ENCODE peak calls at places on chromosomes 1 and 21, in five cellular contexts. B is GM23248, S is PC-3, U is GM23338, Q is OCI-LY7. D is an unnamed sample.
A peak's percentile ranks its signal among the peaks of the same experiment; 100 is the strongest.

GRCh38 chr1:9892563-9893528 is 17.2 kb downstream of the CTNNBIP1 start:
- DNase-seq in B (peak; percentile 94), S (peak; percentile 97), U (no peak), Q (no peak), D (peak; percentile 65)

GRCh38 chr1:182410620-182411273 is 10.3 kb upstream of the TEDDM1 start:
- DNase-seq in B (no peak), S (no peak), U (no peak), Q (no peak), D (no peak)

GRCh38 chr1:3649342-3650247 is at the start of gene WRAP73:
- DNase-seq in B (peak; percentile 96), S (peak; percentile 98), U (peak; percentile 96), Q (peak; percentile 95), D (peak; percentile 96)

GRCh38 chr1:74180490-74180889 is 17.5 kb downstream of the LRRIQ3 start:
- DNase-seq in B (peak; percentile 21), S (no peak), U (no peak), Q (no peak), D (no peak)

GRCh38 chr1:221045842-221046831 is 166.9 kb downstream of the HLX start:
- DNase-seq in B (peak; percentile 30), S (no peak), U (no peak), Q (peak; percentile 27), D (no peak)

GRCh38 chr21:36892201-36892600 is 74.3 kb downstream of the HLCS start:
- DNase-seq in B (no peak), S (no peak), U (no peak), Q (no peak), D (no peak)

GRCh38 chr1:67771776-67772175 is 61.5 kb downstream of the GNG12 start:
- DNase-seq in B (peak; percentile 18), S (no peak), U (no peak), Q (no peak), D (no peak)

GRCh38 chr1:18434041-18434440 is 46.7 kb upstream of the KLHDC7A start:
- DNase-seq in B (no peak), S (no peak), U (no peak), Q (no peak), D (no peak)

GRCh38 chr1:101756411-101756810 is 240.3 kb downstream of the OLFM3 start:
- DNase-seq in B (no peak), S (no peak), U (no peak), Q (no peak), D (no peak)

GRCh38 chr1:31523769-31524168 is 52.5 kb upstream of the TINAGL1 start:
- DNase-seq in B (peak; percentile 70), S (no peak), U (no peak), Q (no peak), D (no peak)

GRCh38 chr1:31523012-31523411 is 53.3 kb upstream of the TINAGL1 start:
- DNase-seq in B (peak; percentile 13), S (peak; percentile 6), U (no peak), Q (no peak), D (no peak)

GRCh38 chr1:31521761-31522555 is 54.4 kb upstream of the TINAGL1 start:
- DNase-seq in B (no peak), S (no peak), U (no peak), Q (no peak), D (no peak)

GRCh38 chr1:31522556-31522845 is 53.8 kb upstream of the TINAGL1 start:
- DNase-seq in B (no peak), S (no peak), U (no peak), Q (no peak), D (no peak)

DNA sequence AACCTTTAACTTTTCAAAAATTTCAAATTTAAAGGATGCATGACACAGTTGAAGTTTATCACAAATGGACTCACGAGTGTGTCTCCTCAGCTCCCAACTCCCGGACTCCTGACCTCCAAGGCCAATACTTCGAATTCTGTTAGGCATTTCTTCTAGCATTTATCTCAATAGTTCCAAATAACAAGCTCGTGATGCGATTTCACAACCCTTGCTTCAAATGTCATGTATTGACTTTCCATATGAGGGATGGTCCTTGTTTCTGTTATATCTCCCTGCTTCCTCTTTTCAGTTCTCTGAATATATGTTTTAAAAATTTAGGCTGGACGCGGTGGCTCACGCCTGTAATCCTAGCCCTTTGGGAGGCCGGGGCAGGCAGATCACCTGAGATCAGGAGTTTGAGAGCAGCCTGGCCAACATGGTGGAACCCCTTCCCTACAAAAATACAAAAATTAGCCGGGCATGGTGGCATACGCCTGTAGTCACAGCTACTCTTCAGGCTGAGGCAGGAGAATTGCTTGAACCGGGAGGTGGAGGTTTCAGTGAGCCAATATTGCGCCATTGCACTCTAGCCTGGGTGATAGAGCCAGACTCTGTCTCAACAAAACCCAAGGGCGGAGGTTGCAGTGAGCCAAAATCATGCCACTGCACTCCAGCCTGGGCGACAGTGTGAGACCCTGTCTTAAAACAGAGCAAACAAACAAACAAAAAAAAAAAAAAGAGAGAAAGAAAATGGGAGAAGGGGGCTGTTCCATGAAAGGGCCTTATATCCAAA is 51.9 kb upstream of the TINAGL1 start:
- DNase-seq in B (no peak), S (no peak), U (no peak), Q (no peak), D (no peak)
- H2AFZ ChIP-seq in B (no peak overlapping the region), S (no peak overlapping the region), U (peak overlapping the region; percentile 24), Q (no peak overlapping the region), D (no peak overlapping the region)

DNA sequence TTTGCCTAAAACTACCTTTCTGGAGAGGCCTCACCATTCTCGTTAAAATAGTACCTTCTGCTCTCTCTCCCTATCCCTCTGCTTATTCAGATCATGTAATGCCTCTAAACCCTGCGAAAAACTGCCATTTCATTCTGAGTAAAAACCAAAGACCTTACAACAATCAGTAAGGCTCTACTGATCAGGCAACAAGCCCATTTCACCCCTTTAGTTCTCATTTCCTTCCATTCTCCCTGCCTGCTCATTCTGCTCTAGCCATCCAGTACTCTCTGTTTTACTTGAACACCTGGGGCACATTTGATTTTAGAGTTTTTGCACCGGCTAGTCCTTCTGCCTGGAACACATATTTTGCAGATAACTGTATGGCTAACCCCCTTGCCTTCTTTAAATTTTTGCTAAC is 187.8 kb downstream of the COQ8A start:
- DNase-seq in B (no peak), S (no peak), U (no peak), Q (no peak), D (no peak)
- TF ChIP-seq EZH2phosphoT487 in B (no peak), S (no peak), U (no peak), Q (no peak), D (no peak)

GRCh38 chr1:207861442-207862177 is 49.3 kb downstream of the CD34 start:
- DNase-seq in B (no peak), S (no peak), U (no peak), Q (no peak), D (no peak)
- H2AFZ ChIP-seq in B (no peak overlapping the region), S (no peak overlapping the region), U (no peak overlapping the region), Q (no peak overlapping the region), D (no peak overlapping the region)

GRCh38 chr1:91015794-91016550 is 5.9 kb downstream of the ZNF644 start:
- DNase-seq in B (peak; percentile 24), S (peak; percentile 97), U (no peak), Q (no peak), D (no peak)

GRCh38 chr1:91020486-91020885 is 1.3 kb downstream of the ZNF644 start:
- DNase-seq in B (peak; percentile 48), S (no peak), U (no peak), Q (no peak), D (no peak)

GRCh38 chr1:91020967-91021685 is 709 bp downstream of the ZNF644 start:
- DNase-seq in B (peak; percentile 91), S (peak; percentile 65), U (peak; percentile 91), Q (peak; percentile 86), D (peak; percentile 95)

GRCh38 chr1:91015358-91015780 is 6.5 kb downstream of the ZNF644 start:
- DNase-seq in B (no peak), S (peak; percentile 42), U (no peak), Q (no peak), D (no peak)

GRCh38 chr1:91018006-91018405 is 3.8 kb downstream of the ZNF644 start:
- DNase-seq in B (peak; percentile 51), S (peak; percentile 38), U (peak; percentile 57), Q (peak; percentile 29), D (no peak)
- TF ChIP-seq EZH2phosphoT487 in B (no peak), S (no peak), U (no peak), Q (no peak), D (no peak)

GRCh38 chr1:69103705-69104385 is 463.9 kb upstream of the LRRC7 start:
- DNase-seq in B (no peak), S (no peak), U (no peak), Q (no peak), D (no peak)

GRCh38 chr1:69104859-69105258 is 462.9 kb upstream of the LRRC7 start:
- DNase-seq in B (no peak), S (no peak), U (no peak), Q (no peak), D (no peak)

DNA sequence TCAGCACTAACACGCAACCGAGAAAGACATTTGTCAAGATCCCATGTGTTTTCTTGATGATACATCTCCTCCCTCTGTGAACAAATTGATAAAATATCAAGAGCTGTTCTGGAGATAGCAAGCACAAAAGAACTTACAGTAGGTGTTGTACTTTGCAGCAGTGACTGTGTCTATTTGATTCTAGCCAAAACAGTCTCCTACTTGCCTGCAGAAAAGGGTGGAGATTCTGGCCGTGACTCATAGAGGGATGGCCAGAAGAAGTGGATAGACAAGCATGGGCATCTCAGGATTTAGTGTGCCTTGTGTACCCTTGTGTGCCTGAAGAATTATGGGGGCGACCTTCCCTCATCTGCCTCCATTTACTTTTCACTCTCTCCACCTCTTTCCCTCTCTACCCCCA is 458.4 kb upstream of the LRRC7 start:
- DNase-seq in B (no peak), S (no peak), U (no peak), Q (no peak), D (no peak)
- H2AFZ ChIP-seq in B (no peak overlapping the region), S (no peak overlapping the region), U (no peak overlapping the region), Q (no peak overlapping the region), D (no peak overlapping the region)

GRCh38 chr1:62435231-62436038 is 1.4 kb upstream of the USP1 start:
- DNase-seq in B (peak; percentile 80), S (no peak), U (peak; percentile 21), Q (no peak), D (no peak)
- TF ChIP-seq EZH2phosphoT487 in B (no peak), S (no peak), U (no peak), Q (no peak), D (no peak)

GRCh38 chr1:26677306-26678115 is 18.3 kb upstream of the ARID1A start:
- DNase-seq in B (peak; percentile 77), S (peak; percentile 93), U (peak; percentile 85), Q (peak; percentile 82), D (peak; percentile 59)
- H2AFZ ChIP-seq in B (peak overlapping the region; percentile 71), S (peak overlapping the region; percentile 78), U (no peak overlapping the region), Q (peak overlapping the region; percentile 80), D (no peak overlapping the region)

D was measured in neural progenitor cell.